ENCODE peak calls at places on chromosome 14, in four cellular contexts. B, K, T and D are unnamed samples.

GRCh38 chr14:94129758-94130414 is 482 bp upstream of the IFI27L2 start:
- DNase-seq in B (peak), K (no peak), T (no peak), D (no peak)

GRCh38 chr14:23119362-23120327 is 590 bp upstream of the CEBPE start:
- DNase-seq in B (no peak), K (peak), T (no peak), D (peak)

GRCh38 chr14:78959674-78960264 is 789.6 kb downstream of the NRXN3 start:
- DNase-seq in B (peak), K (peak), T (no peak), D (peak)

GRCh38 chr14:54478621-54479215 is 10.1 kb downstream of the GMFB start:
- DNase-seq in B (no peak), K (no peak), T (no peak), D (no peak)

GRCh38 chr14:102853703-102854396 is 68.6 kb upstream of the AMN start:
- DNase-seq in B (no peak), K (no peak), T (no peak), D (peak)

GRCh38 chr14:69715725-69716482 is 51.0 kb upstream of the SRSF5 start:
- DNase-seq in B (no peak), K (no peak), T (no peak), D (peak)

GRCh38 chr14:100711493-100711892 is 15.2 kb upstream of the DLK1 start:
- DNase-seq in B (no peak), K (no peak), T (no peak), D (peak)

GRCh38 chr14:74612346-74613021 is 447 bp upstream of the LTBP2 start:
- DNase-seq in B (peak), K (peak), T (no peak), D (no peak)

GRCh38 chr14:61568572-61569011 is 126.7 kb upstream of the HIF1A start:
- DNase-seq in B (no peak), K (peak), T (peak), D (peak)

GRCh38 chr14:94120667-94121335 is 8.6 kb downstream of the IFI27L2 start:
- DNase-seq in B (no peak), K (no peak), T (no peak), D (no peak)

GRCh38 chr14:35807131-35807961 is 1.7 kb downstream of the RALGAPA1 start:
- DNase-seq in B (no peak), K (no peak), T (no peak), D (no peak)

GRCh38 chr14:68791078-68791983 is 1.5 kb downstream of the ZFP36L1 start:
- DNase-seq in B (peak), K (no peak), T (no peak), D (no peak)

GRCh38 chr14:38310420-38310995 is 54.6 kb upstream of the CLEC14A start:
- DNase-seq in B (no peak), K (no peak), T (no peak), D (no peak)

GRCh38 chr14:101029668-101030290 is 126.3 kb upstream of the RTL1 start:
- DNase-seq in B (no peak), K (no peak), T (no peak), D (no peak)

GRCh38 chr14:23513005-23513412 is 38.6 kb downstream of the ZFHX2 start:
- DNase-seq in B (no peak), K (no peak), T (no peak), D (no peak)

GRCh38 chr14:105890474-105891220 is 364.3 kb downstream of the TMEM121 start:
- DNase-seq in B (no peak), K (no peak), T (no peak), D (no peak)

GRCh38 chr14:21974741-21975140 is 301.1 kb upstream of the OR4E1 start:
- DNase-seq in B (no peak), K (no peak), T (no peak), D (no peak)

GRCh38 chr14:75274899-75275569 is 3.6 kb upstream of the FOS start:
- DNase-seq in B (no peak), K (peak), T (peak), D (no peak)

GRCh38 chr14:65421201-65421981 is 8.9 kb downstream of the FUT8 start:
- DNase-seq in B (no peak), K (no peak), T (no peak), D (no peak)

GRCh38 chr14:67397536-67397935 is 14.4 kb downstream of the PLEK2 start:
- DNase-seq in B (no peak), K (no peak), T (no peak), D (no peak)

GRCh38 chr14:61662437-61663311 is 32.6 kb upstream of the HIF1A start:
- DNase-seq in B (peak), K (no peak), T (peak), D (peak)

GRCh38 chr14:51614707-51615106 is 37.0 kb upstream of the FRMD6 start:
- DNase-seq in B (no peak), K (no peak), T (no peak), D (no peak)

GRCh38 chr14:102418169-102418852 is 55.6 kb downstream of the TECPR2 start:
- DNase-seq in B (peak), K (no peak), T (no peak), D (no peak)

GRCh38 chr14:102523200-102524025 is 13.8 kb upstream of the ANKRD9 start:
- DNase-seq in B (no peak), K (no peak), T (no peak), D (no peak)

GRCh38 chr14:44732144-44732543 is 225.1 kb upstream of the FSCB start:
- DNase-seq in B (no peak), K (no peak), T (no peak), D (no peak)

GRCh38 chr14:58491593-58491992 is 64.1 kb downstream of the KIAA0586 start:
- DNase-seq in B (no peak), K (no peak), T (no peak), D (no peak)

GRCh38 chr14:91415794-91416743 is 1.6 kb downstream of the CCDC88C start:
- DNase-seq in B (peak), K (no peak), T (peak), D (no peak)

GRCh38 chr14:66508846-66509621 is 1.1 kb downstream of the GPHN start:
- DNase-seq in B (peak), K (peak), T (peak), D (peak)

GRCh38 chr14:65864993-65865392 is 452.5 kb downstream of the FUT8 start:
- DNase-seq in B (no peak), K (no peak), T (no peak), D (no peak)

GRCh38 chr14:88452231-88452630 is 66.8 kb downstream of the SPATA7 start:
- DNase-seq in B (peak), K (no peak), T (no peak), D (no peak)

GRCh38 chr14:99754141-99755067 is 38.8 kb upstream of the EML1 start:
- DNase-seq in B (no peak), K (no peak), T (no peak), D (no peak)

GRCh38 chr14:54567224-54567633 is 301 bp downstream of the SAMD4A start:
- DNase-seq in B (peak), K (peak), T (no peak), D (no peak)

GRCh38 chr14:93073833-93074769 is 41.6 kb downstream of the ITPK1 start:
- DNase-seq in B (no peak), K (no peak), T (no peak), D (peak)

GRCh38 chr14:70921669-70922068 is 14.4 kb downstream of the PCNX1 start:
- DNase-seq in B (no peak), K (no peak), T (no peak), D (no peak)
- TF ChIP-seq SPI1 in B (no peak), K (no peak), T (no peak), D (no peak)

GRCh38 chr14:56423591-56423991 is 156.0 kb upstream of the TMEM260 start:
- DNase-seq in B (no peak), K (no peak), T (no peak), D (no peak)
- TF ChIP-seq SPI1 in B (no peak), K (no peak), T (no peak), D (no peak)

GRCh38 chr14:63283501-63284248 is 35.1 kb downstream of the GPHB5 start:
- DNase-seq in B (no peak), K (no peak), T (no peak), D (no peak)

GRCh38 chr14:63288853-63289252 is 29.9 kb downstream of the GPHB5 start:
- DNase-seq in B (no peak), K (no peak), T (no peak), D (no peak)

GRCh38 chr14:63282997-63283396 is 35.7 kb downstream of the GPHB5 start:
- DNase-seq in B (no peak), K (no peak), T (no peak), D (no peak)

GRCh38 chr14:63287661-63288483 is 30.9 kb downstream of the GPHB5 start:
- DNase-seq in B (no peak), K (no peak), T (no peak), D (no peak)

DNA sequence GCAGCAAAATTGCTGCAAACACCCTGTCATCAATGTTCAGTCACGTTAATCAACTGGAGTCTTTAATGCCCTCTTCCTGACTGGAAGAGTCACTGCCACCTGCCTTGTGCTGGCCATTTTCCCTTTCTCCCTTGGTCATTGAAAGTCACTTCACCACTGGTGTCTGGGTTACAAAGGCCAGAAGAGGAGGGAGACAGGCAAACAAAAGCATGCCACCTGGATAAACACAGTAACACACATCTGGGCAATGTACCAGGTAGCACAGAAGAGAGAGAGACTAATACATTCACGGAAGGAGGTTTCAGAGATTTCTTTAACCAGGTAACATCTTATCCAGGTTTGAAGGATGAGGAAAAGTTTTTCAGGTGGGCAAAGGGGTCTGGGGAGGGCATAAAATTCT is 32.7 kb downstream of the GPHB5 start:
- DNase-seq in B (no peak), K (no peak), T (no peak), D (no peak)
- TF ChIP-seq SPI1 in B (no peak), K (no peak), T (no peak), D (no peak)

GRCh38 chr14:81679226-81679625 is 145.6 kb upstream of the SEL1L start:
- DNase-seq in B (no peak), K (no peak), T (no peak), D (no peak)

GRCh38 chr14:81677736-81678135 is 144.1 kb upstream of the SEL1L start:
- DNase-seq in B (no peak), K (no peak), T (no peak), D (no peak)

GRCh38 chr14:81676395-81676794 is 142.7 kb upstream of the SEL1L start:
- DNase-seq in B (no peak), K (no peak), T (no peak), D (no peak)

GRCh38 chr14:81673930-81674329 is 140.3 kb upstream of the SEL1L start:
- DNase-seq in B (no peak), K (no peak), T (no peak), D (no peak)

GRCh38 chr14:81676879-81677278 is 143.2 kb upstream of the SEL1L start:
- DNase-seq in B (no peak), K (no peak), T (no peak), D (no peak)
- TF ChIP-seq SPI1 in B (no peak), K (no peak), T (no peak), D (no peak)

DNA sequence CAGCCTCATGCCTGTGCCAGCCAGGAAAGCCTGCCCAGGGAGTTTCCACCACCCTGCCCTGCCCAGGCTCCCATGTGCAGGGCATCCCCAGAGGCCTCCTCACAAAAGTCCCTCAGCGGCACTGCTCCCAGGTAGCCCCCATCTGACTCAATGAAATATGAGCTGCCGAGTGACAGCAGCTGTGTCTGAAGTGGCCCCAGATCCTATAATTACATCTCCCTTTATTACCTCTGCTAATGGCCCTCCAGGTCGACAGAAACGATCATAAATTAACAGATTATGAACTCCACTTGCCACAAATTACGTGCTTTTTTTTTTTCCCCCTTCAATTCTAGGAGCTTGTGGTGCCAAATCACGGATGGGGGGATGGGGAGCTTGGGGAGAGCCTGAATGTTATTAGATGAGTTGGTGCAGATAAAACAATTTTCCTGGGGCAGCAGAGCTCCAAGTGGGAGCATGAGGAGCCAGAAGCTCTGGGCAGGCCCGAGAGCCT is 110.4 kb downstream of the ESRRB start:
- DNase-seq in B (no peak), K (no peak), T (no peak), D (no peak)
- TF ChIP-seq SPI1 in B (no peak), K (no peak), T (no peak), D (no peak)

GRCh38 chr14:82720431-82720830 is 1186.8 kb upstream of the SEL1L start:
- DNase-seq in B (no peak), K (no peak), T (no peak), D (no peak)

GRCh38 chr14:82720931-82721330 is 1187.3 kb upstream of the SEL1L start:
- DNase-seq in B (no peak), K (no peak), T (no peak), D (no peak)

GRCh38 chr14:82725188-82725587 is 1191.5 kb upstream of the SEL1L start:
- DNase-seq in B (no peak), K (no peak), T (no peak), D (no peak)

GRCh38 chr14:82724296-82724695 is 1190.6 kb upstream of the SEL1L start:
- DNase-seq in B (no peak), K (no peak), T (no peak), D (no peak)
- TF ChIP-seq SPI1 in B (no peak), K (no peak), T (no peak), D (no peak)

GRCh38 chr14:104397956-104398355 is 181.6 kb upstream of the C14orf180 start:
- DNase-seq in B (no peak), K (no peak), T (no peak), D (no peak)
- TF ChIP-seq SPI1 in B (no peak), K (no peak), T (no peak), D (no peak)